ENCODE peak calls at places on chromosomes 2 and 18, in ten cellular contexts. A, W, H, C, R, I, Q, N, U and V are unnamed samples. For H3K4me1, the result is how much of the 10 kb centered on the place peaks cover.

GRCh38 chr2:41934323-41935003 is 113.4 kb upstream of the PKDCC start:
- DNase-seq in H (no peak), U (peak), C (no peak), R (peak), I (no peak), A (no peak), N (peak), Q (peak), W (no peak), V (no peak)

GRCh38 chr2:196987654-196988364 is 61.3 kb upstream of the PGAP1 start:
- DNase-seq in Q (peak), C (peak), R (no peak), W (peak), U (peak), H (no peak), N (peak), I (peak), A (peak), V (no peak)

GRCh38 chr2:98269274-98269673 is 77.0 kb upstream of the CNGA3 start:
- DNase-seq in C (peak), H (peak), Q (no peak), N (peak), A (peak), U (peak), I (no peak), R (no peak), W (peak), V (no peak)

GRCh38 chr2:71614976-71615768 is 161.8 kb downstream of the DYSF start:
- DNase-seq in Q (peak), R (no peak), H (peak), C (peak), U (peak), N (no peak), A (no peak), I (no peak), W (no peak), V (peak)

GRCh38 chr2:179470102-179470501 is 205.5 kb upstream of the SESTD1 start:
- DNase-seq in R (no peak), I (no peak), C (no peak), U (no peak), W (no peak), A (no peak), N (no peak), Q (no peak), H (no peak), V (no peak)

GRCh38 chr2:28469947-28470585 is 25.8 kb upstream of the PLB1 start:
- DNase-seq in C (no peak), Q (no peak), W (no peak), U (no peak), R (no peak), N (no peak), A (no peak), H (peak), I (no peak), V (no peak)

GRCh38 chr2:67240507-67240906 is 156.6 kb upstream of the ETAA1 start:
- DNase-seq in W (peak), U (peak), I (no peak), N (no peak), R (no peak), Q (no peak), A (no peak), C (no peak), H (no peak), V (no peak)

GRCh38 chr18:5309888-5310470 is 14.5 kb upstream of the ZBTB14 start:
- DNase-seq in Q (no peak), W (no peak), I (no peak), A (no peak), U (no peak), R (no peak), C (no peak), H (no peak), N (no peak), V (no peak)

GRCh38 chr2:170155022-170155722 is 22.8 kb upstream of the MYO3B start:
- DNase-seq in C (no peak), I (no peak), R (no peak), N (peak), H (no peak), W (peak), U (peak), Q (no peak), A (peak), V (no peak)

GRCh38 chr2:100246163-100247145 is 75.8 kb downstream of the LONRF2 start:
- DNase-seq in R (no peak), I (no peak), Q (no peak), U (no peak), W (peak), C (no peak), N (peak), A (peak), H (no peak), V (no peak)

DNA sequence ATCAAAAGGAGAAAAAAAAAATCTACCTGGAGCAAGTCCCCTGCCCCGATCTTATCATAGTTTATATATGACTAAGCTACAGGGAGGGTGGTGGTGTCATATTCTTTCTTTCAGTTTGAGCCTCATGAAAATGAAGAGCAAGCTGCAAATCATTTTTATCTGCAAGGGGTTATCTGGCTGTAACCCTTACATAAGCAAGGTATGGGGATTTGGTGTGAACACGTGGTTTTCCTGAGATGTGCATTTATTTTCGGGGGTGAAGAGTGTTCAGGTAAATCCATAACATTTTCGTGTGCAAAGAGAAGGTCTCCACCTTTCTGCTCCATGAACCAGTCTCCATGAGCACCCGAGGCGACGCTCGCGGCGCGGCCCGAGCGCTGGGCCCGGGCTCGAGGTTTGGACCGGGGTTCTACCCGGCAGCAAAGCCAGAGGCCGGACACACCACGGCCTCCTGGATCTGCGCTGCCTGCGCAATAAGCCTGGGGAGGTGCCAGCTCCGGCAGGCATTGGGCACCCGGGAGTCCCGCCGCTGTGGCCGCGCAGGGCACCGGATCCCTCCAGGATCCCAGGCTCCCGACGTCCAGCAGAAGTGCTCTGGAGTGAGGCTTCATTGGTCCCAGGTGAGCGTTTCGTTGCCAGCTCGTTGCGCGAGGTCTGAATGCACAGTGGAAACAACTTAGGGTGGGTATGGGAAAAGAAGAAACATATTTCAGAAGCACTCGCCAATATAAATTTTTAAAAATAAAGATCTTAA is 36.1 kb upstream of the GPD2 start:
- DNase-seq in H (peak), C (peak), Q (peak), I (peak), U (peak), N (peak), W (peak), A (peak), R (peak), V (peak)
- H3K27ac ChIP-seq in H (peak), C (peak), Q (peak), I (peak), U (peak), N (peak), W (peak), A (no peak), R (peak), V (peak)

GRCh38 chr2:3520591-3520990 is 1.3 kb upstream of the ADI1 start:
- DNase-seq in Q (no peak), N (no peak), W (no peak), U (no peak), I (no peak), C (no peak), A (no peak), H (no peak), R (no peak), V (no peak)

GRCh38 chr2:3526871-3527270 is 7.5 kb upstream of the ADI1 start:
- DNase-seq in N (no peak), W (no peak), U (no peak), A (no peak), C (no peak), Q (no peak), R (no peak), H (no peak), I (no peak), V (no peak)

GRCh38 chr2:3523551-3524041 is 4.3 kb upstream of the ADI1 start:
- DNase-seq in H (no peak), A (no peak), U (peak), N (no peak), C (peak), W (peak), Q (no peak), I (peak), R (no peak), V (no peak)

GRCh38 chr2:3519255-3520190 is at the start of gene ADI1:
- DNase-seq in I (peak), A (no peak), N (peak), C (peak), Q (peak), U (peak), H (peak), W (peak), R (peak), V (peak)

GRCh38 chr2:3522851-3523481 is 3.6 kb upstream of the ADI1 start:
- DNase-seq in W (no peak), R (no peak), N (no peak), C (peak), Q (no peak), H (no peak), A (no peak), U (peak), I (no peak), V (no peak)
- H3K4me1 ChIP-seq in W (under half), R (under half), N (under half), C (under half), Q (under half), H (under half), A (under half), U (under half), I (under half), V (under half)

DNA sequence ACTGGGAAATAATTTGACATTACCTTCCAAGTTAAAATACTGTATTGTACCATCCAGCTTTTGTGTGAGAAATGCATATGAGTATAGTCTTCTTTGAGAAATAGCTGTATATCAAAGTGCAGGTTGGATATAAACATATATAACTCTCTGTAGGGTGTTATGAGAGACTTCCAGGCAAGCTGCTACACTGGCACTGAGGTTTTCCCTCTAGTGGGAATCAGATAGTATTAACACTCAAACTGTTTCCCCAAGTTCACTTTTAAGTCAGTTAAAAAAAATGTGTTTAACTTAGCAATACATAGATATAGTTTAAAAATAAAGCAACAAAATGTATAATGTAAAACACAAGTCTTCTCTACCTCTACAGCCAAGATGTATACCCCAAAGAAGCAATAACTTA is 368.4 kb upstream of the SLC8A1 start:
- DNase-seq in C (no peak), U (no peak), N (no peak), A (no peak), I (no peak), W (peak), Q (no peak), H (no peak), R (no peak), V (no peak)
- TF ChIP-seq CTCF in C (no peak), U (peak), N (no peak), A (no peak), I (no peak), W (peak), Q (peak), H (no peak), R (no peak), V (no peak)

GRCh38 chr2:54564439-54564838 is 108.3 kb downstream of the SPTBN1 start:
- DNase-seq in C (no peak), N (no peak), U (no peak), A (no peak), H (no peak), Q (no peak), W (no peak), R (no peak), I (no peak), V (no peak)
- H3K27ac ChIP-seq in C (no peak), N (peak), U (peak), A (no peak), H (no peak), Q (no peak), W (no peak), R (no peak), I (no peak), V (no peak)

GRCh38 chr2:218033590-218034496 is 31.0 kb upstream of the TNS1 start:
- DNase-seq in I (no peak), A (peak), N (no peak), U (no peak), R (peak), H (peak), Q (peak), C (no peak), W (no peak), V (peak)
- H3K4me1 ChIP-seq in I (under half), A (under half), N (under half), U (under half), R (under half), H (under half), Q (under half), C (under half), W (under half), V (under half)

DNA sequence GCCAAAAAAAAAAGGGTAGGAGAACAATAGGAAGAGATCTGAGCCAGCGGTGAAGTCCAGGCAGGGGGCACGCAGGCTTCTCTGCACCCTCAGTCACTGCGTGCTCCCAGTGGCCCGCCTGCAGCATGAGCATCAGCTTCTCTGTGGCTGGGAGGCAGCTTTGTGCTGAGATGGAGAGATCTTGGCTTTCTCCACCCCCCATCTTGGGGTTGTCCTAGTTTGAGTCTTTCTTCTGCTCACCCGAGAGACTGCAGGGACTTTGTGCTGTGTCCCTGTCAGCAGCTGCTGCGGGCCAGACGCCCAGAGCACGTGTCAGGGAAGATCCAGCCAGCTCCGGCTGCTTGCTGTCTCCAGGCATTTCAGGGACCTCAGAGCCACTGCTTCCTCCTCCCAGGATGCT is 20.3 kb downstream of the TRAPPC12 start:
- DNase-seq in C (no peak), W (no peak), I (no peak), A (peak), Q (peak), N (no peak), R (no peak), U (no peak), H (no peak), V (no peak)
- TF ChIP-seq CTCF in C (no peak), W (no peak), I (no peak), A (no peak), Q (no peak), N (no peak), R (no peak), U (no peak), H (no peak), V (no peak)

DNA sequence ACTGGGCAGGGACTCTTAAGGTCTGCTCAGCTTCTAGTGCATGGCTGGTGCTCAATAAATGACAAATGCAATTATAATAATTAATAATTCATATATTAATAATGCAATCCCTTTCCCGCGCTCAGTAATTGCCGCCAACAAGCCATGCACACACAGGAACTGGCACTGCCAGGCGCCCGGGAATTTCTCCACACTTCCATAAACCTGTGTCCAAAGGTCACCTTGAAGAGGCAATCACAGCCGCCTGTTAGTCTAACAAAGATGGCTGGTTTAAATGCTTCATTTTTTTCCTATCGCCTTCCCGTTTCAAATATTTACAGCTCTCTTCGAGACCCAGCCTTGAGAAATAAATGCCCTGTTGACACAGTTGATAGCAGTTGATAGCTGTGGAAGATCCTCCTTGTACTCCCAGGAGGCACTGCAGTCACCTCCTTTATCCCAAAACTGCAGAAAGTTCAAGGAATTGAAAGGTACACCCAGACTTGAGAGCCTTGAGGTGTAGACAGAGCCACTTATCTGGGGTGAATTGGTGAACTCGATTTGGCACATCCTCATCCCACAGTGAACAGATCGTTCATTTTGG is 156.4 kb downstream of the INO80D start:
- DNase-seq in I (no peak), Q (no peak), W (no peak), R (no peak), C (peak), N (no peak), H (peak), A (no peak), U (peak), V (no peak)
- H3K27ac ChIP-seq in I (no peak), Q (no peak), W (no peak), R (no peak), C (no peak), N (no peak), H (peak), A (no peak), U (peak), V (no peak)

GRCh38 chr2:85396531-85397470 is 13.4 kb downstream of the CAPG start:
- DNase-seq in I (peak), R (peak), C (no peak), A (no peak), H (peak), W (peak), U (no peak), Q (no peak), N (no peak), V (no peak)

GRCh38 chr2:85395912-85396475 is 14.2 kb downstream of the CAPG start:
- DNase-seq in H (peak), Q (no peak), R (peak), U (no peak), C (no peak), W (no peak), N (no peak), A (no peak), I (no peak), V (no peak)

GRCh38 chr2:85398426-85399182 is 11.6 kb downstream of the CAPG start:
- DNase-seq in W (no peak), C (peak), N (no peak), H (peak), Q (no peak), R (peak), A (no peak), I (no peak), U (no peak), V (no peak)

GRCh38 chr2:85399183-85399455 is 11.0 kb downstream of the CAPG start:
- DNase-seq in Q (no peak), W (no peak), I (no peak), R (no peak), U (no peak), C (no peak), H (no peak), N (no peak), A (no peak), V (no peak)

GRCh38 chr2:85397925-85398331 is 12.2 kb downstream of the CAPG start:
- DNase-seq in W (no peak), I (no peak), A (no peak), N (no peak), C (no peak), Q (no peak), H (peak), U (no peak), R (peak), V (no peak)
- H3K4me1 ChIP-seq in W (under half), I (under half), A (under half), N (under half), C (under half), Q (under half), H (under half), U (under half), R (under half), V (under half)